ENCODE peak calls at places on chromosome 7, in five cellular contexts. M is ovary, I is OCI-LY7, K is NB4, L is colonic mucosa. Z is an unnamed sample.

GRCh38 chr7:96921771-96922170 is 83.6 kb upstream of the DLX6 start:
- DNase-seq in M (no peak), I (no peak), K (no peak), L (no peak), Z (no peak)

GRCh38 chr7:134941947-134942346 is 44.4 kb upstream of the AGBL3 start:
- DNase-seq in M (no peak), I (no peak), K (no peak), L (no peak), Z (peak)

GRCh38 chr7:7719235-7719634 is 828 bp upstream of the RPA3 start:
- DNase-seq in M (no peak), I (peak), K (peak), L (peak), Z (peak)

GRCh38 chr7:31102151-31102972 is 50.3 kb downstream of the ADCYAP1R1 start:
- DNase-seq in M (no peak), I (no peak), K (no peak), L (no peak), Z (no peak)

GRCh38 chr7:157951300-157952049 is 614.7 kb downstream of the DNAJB6 start:
- DNase-seq in M (no peak), I (no peak), K (no peak), L (no peak), Z (no peak)

GRCh38 chr7:121376982-121377381 is 19.1 kb downstream of the FAM3C start:
- DNase-seq in M (no peak), I (no peak), K (no peak), L (no peak), Z (no peak)

GRCh38 chr7:102140952-102141370 is 145.7 kb upstream of the SH2B2 start:
- DNase-seq in M (no peak), I (peak), K (peak), L (no peak), Z (no peak)

GRCh38 chr7:106108988-106109387 is 3.1 kb downstream of the SYPL1 start:
- DNase-seq in M (no peak), I (no peak), K (peak), L (no peak), Z (no peak)

GRCh38 chr7:45148653-45148973 is 9.0 kb upstream of the RAMP3 start:
- DNase-seq in M (no peak), I (no peak), K (no peak), L (no peak), Z (no peak)

GRCh38 chr7:42338231-42339222 is 101.5 kb upstream of the GLI3 start:
- DNase-seq in M (no peak), I (no peak), K (no peak), L (no peak), Z (no peak)

DNA sequence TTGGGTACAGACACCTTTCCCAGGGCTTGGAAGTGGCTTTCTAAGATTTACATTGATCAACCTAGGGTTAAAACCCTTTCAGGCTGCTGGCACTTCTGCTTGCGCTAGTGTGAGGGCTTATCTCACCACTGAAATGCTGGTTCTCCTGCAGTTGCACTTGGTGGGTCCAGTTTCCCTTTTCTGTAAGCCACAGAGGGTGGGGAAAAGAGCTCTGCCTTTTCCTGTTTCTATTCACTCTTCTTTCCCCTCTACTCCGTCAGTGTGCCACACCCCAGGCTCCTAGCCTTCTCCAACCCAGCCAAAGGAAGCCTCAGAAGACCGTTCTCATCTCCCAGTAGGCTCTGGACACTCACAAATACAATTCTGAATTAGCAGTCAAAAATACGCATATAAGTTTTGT is 19.0 kb upstream of the CAPZA2 start:
- DNase-seq in M (no peak), I (no peak), K (peak), L (no peak), Z (no peak)
- H3K4me3 ChIP-seq in M (no peak), I (no peak), K (peak), L (no peak), Z (no peak)

GRCh38 chr7:885893-886625 is 9.7 kb downstream of the GET4 start:
- DNase-seq in M (no peak), I (no peak), K (no peak), L (no peak), Z (no peak)
- TF ChIP-seq CTCF in M (no peak), I (no peak), K (no peak), L (no peak), Z (no peak)

GRCh38 chr7:149626972-149627371 is 129.4 kb upstream of the ZNF746 start:
- DNase-seq in M (no peak), I (no peak), K (no peak), L (no peak), Z (no peak)

GRCh38 chr7:149624006-149624405 is 126.4 kb upstream of the ZNF746 start:
- DNase-seq in M (peak), I (peak), K (peak), L (peak), Z (peak)

GRCh38 chr7:149624419-149625338 is 127.1 kb upstream of the ZNF746 start:
- DNase-seq in M (peak), I (peak), K (peak), L (peak), Z (peak)

GRCh38 chr7:149625947-149626392 is 128.4 kb upstream of the ZNF746 start:
- DNase-seq in M (no peak), I (no peak), K (peak), L (no peak), Z (peak)

GRCh38 chr7:149625339-149625946 is 127.8 kb upstream of the ZNF746 start:
- DNase-seq in M (peak), I (peak), K (peak), L (peak), Z (peak)
- H3K4me3 ChIP-seq in M (peak), I (peak), K (peak), L (peak), Z (peak)

GRCh38 chr7:125061776-125062397 is 132.3 kb upstream of the POT1 start:
- DNase-seq in M (no peak), I (no peak), K (peak), L (no peak), Z (peak)

GRCh38 chr7:125065546-125065945 is 135.9 kb upstream of the POT1 start:
- DNase-seq in M (no peak), I (no peak), K (no peak), L (no peak), Z (no peak)

GRCh38 chr7:125057974-125058373 is 128.3 kb upstream of the POT1 start:
- DNase-seq in M (no peak), I (no peak), K (no peak), L (no peak), Z (no peak)

GRCh38 chr7:125055376-125055775 is 125.8 kb upstream of the POT1 start:
- DNase-seq in M (no peak), I (no peak), K (no peak), L (no peak), Z (no peak)

GRCh38 chr7:125059861-125060456 is 130.3 kb upstream of the POT1 start:
- DNase-seq in M (no peak), I (peak), K (peak), L (no peak), Z (peak)
- TF ChIP-seq CTCF in M (no peak), I (peak), K (no peak), L (no peak), Z (peak)

GRCh38 chr7:131326576-131326975 is 1.1 kb upstream of the MKLN1 start:
- DNase-seq in M (no peak), I (no peak), K (no peak), L (no peak), Z (no peak)
- H3K4me3 ChIP-seq in M (peak), I (peak), K (peak), L (peak), Z (peak)

GRCh38 chr7:27247000-27247399 is 4.4 kb downstream of the EVX1 start:
- DNase-seq in M (no peak), I (no peak), K (no peak), L (no peak), Z (no peak)

GRCh38 chr7:27247452-27248426 is 5.1 kb downstream of the EVX1 start:
- DNase-seq in M (no peak), I (no peak), K (no peak), L (no peak), Z (no peak)

GRCh38 chr7:27244488-27245123 is 2.0 kb downstream of the EVX1 start:
- DNase-seq in M (no peak), I (no peak), K (no peak), L (no peak), Z (no peak)

GRCh38 chr7:27245124-27245797 is 2.7 kb downstream of the EVX1 start:
- DNase-seq in M (no peak), I (no peak), K (no peak), L (no peak), Z (no peak)

GRCh38 chr7:27245798-27246691 is 3.4 kb downstream of the EVX1 start:
- DNase-seq in M (no peak), I (no peak), K (peak), L (peak), Z (no peak)
- TF ChIP-seq CTCF in M (no peak), I (no peak), K (no peak), L (no peak), Z (no peak)

GRCh38 chr7:71017602-71018001 is 114.3 kb upstream of the GALNT17 start:
- DNase-seq in M (no peak), I (no peak), K (no peak), L (no peak), Z (no peak)

GRCh38 chr7:71016387-71016786 is 115.6 kb upstream of the GALNT17 start:
- DNase-seq in M (no peak), I (no peak), K (no peak), L (no peak), Z (no peak)

GRCh38 chr7:71021049-71021448 is 110.9 kb upstream of the GALNT17 start:
- DNase-seq in M (no peak), I (no peak), K (no peak), L (no peak), Z (no peak)

GRCh38 chr7:71019703-71020102 is 112.2 kb upstream of the GALNT17 start:
- DNase-seq in M (peak), I (no peak), K (no peak), L (peak), Z (no peak)

DNA sequence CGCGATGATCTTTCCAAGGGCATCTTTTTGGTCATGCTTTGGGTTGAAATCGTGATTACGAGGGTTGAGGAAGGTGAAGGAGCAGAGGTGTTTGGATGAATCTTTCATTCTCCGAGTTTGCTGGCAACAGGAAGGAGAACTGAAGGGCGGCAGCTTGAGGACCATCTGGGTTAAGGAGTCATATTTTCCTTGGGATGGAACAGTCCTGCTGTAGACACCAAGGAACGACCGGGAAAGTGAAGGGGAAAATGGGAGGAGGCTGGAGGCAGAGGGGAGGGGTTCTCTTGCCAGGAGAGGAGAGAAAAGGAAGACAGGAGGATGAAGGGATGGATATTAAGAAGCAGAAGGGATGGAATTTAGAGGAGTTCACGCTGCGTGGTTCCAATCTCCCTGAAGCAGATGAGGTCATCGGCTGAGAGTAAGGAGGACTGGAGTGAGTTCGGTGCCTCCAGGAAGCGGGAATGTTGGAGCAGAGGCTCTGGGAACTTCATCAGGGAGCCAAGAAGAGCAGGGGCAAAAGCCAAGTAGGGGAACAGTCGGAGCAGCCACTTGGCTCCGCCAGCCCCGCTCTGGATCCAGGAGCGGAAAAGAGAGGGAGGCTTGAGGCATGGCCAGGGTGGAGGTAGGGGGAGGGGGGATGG is 116.6 kb upstream of the GALNT17 start:
- DNase-seq in M (no peak), I (no peak), K (no peak), L (peak), Z (no peak)
- H3K4me3 ChIP-seq in M (no peak), I (no peak), K (no peak), L (no peak), Z (no peak)

GRCh38 chr7:132503415-132503814 is 72.9 kb downstream of the PLXNA4 start:
- DNase-seq in M (no peak), I (no peak), K (no peak), L (no peak), Z (no peak)
- TF ChIP-seq CTCF in M (no peak), I (no peak), K (peak), L (no peak), Z (no peak)